ENCODE peak calls at places on chromosomes 1 and 21, in ten cellular contexts. F is T-helper 2 cell treated with Interferon-gamma antibody and Interleukin-4, amounts not matched to agents 5 μg/mL and 100 μg/mL, for 36 hours; K is left kidney; L is NCI-H510A treated with DMSO at 0.1 percent for 48 hours; M is stimulated activated effector memory CD8-positive, alpha-beta T cell treated with anti-CD3 and anti-CD28 coated beads, Interleukin-12 subunit alpha, Interleukin-12 subunit beta, amount 100 ng/mL, for 72 hours; D is progenitor cell of endocrine pancreas; R is memory B cell; P is stimulated activated CD8-positive, alpha-beta memory T cell treated with anti-CD3 and anti-CD28 coated beads, Interleukin-7, amount 100 ng/mL, for 1 hour; Z is CD8-positive, alpha-beta memory T cell; S is body of pancreas. V is an unnamed sample.

GRCh38 chr1:33094971-33095604 is 14.1 kb downstream of the AZIN2 start:
- DNase-seq in Z (no peak), D (peak), L (peak), F (no peak), S (peak), P (no peak), K (peak), M (no peak), R (peak), V (peak)

GRCh38 chr21:37711294-37711844 is 204.9 kb downstream of the KCNJ6 start:
- DNase-seq in F (no peak), Z (no peak), D (no peak), S (no peak), R (no peak), P (no peak), L (no peak), K (peak), M (no peak), V (no peak)

GRCh38 chr1:100045206-100045605 is 75.4 kb downstream of the SLC35A3 start:
- DNase-seq in D (no peak), M (no peak), Z (no peak), R (no peak), P (no peak), L (no peak), K (no peak), S (no peak), F (no peak), V (no peak)

GRCh38 chr1:152160553-152160952 is 1.5 kb upstream of the RPTN start:
- DNase-seq in Z (no peak), F (no peak), S (no peak), L (no peak), K (no peak), D (no peak), M (no peak), R (no peak), P (no peak), V (no peak)

GRCh38 chr1:207828485-207829158 is 76.8 kb downstream of the CD46 start:
- DNase-seq in F (peak), D (no peak), Z (peak), K (peak), M (peak), L (peak), P (no peak), R (no peak), S (peak), V (peak)

GRCh38 chr1:51661081-51661518 is 44.2 kb downstream of the OSBPL9 start:
- DNase-seq in P (no peak), L (no peak), S (no peak), D (no peak), K (peak), F (no peak), Z (no peak), R (no peak), M (no peak), V (no peak)

GRCh38 chr1:100423832-100424337 is 71.6 kb downstream of the CDC14A start:
- DNase-seq in P (no peak), K (no peak), F (no peak), L (no peak), D (no peak), M (no peak), Z (no peak), S (no peak), R (peak), V (peak)

GRCh38 chr1:230382060-230382491 is 44.1 kb downstream of the PGBD5 start:
- DNase-seq in F (no peak), R (no peak), D (no peak), S (peak), K (peak), M (no peak), L (no peak), P (no peak), Z (no peak), V (peak)

GRCh38 chr1:23620605-23621004 is 61.3 kb upstream of the ID3 start:
- DNase-seq in L (no peak), D (no peak), K (no peak), M (no peak), F (no peak), S (no peak), P (no peak), Z (no peak), R (no peak), V (no peak)

GRCh38 chr1:164440222-164440621 is 118.8 kb upstream of the PBX1 start:
- DNase-seq in L (no peak), D (no peak), S (peak), Z (no peak), R (no peak), P (no peak), F (no peak), K (peak), M (no peak), V (peak)

GRCh38 chr1:18951818-18952391 is 4.6 kb downstream of the IFFO2 start:
- DNase-seq in K (no peak), F (peak), M (peak), R (peak), D (no peak), L (no peak), P (peak), S (no peak), Z (peak), V (no peak)

GRCh38 chr1:94778808-94779207 is 41.3 kb upstream of the SLC44A3 start:
- DNase-seq in F (no peak), S (no peak), D (no peak), R (no peak), M (no peak), K (no peak), P (no peak), Z (no peak), L (no peak), V (no peak)

GRCh38 chr1:151492120-151492519 is 19.1 kb upstream of the CGN start:
- DNase-seq in S (no peak), L (no peak), K (no peak), M (no peak), D (no peak), R (no peak), P (no peak), F (no peak), Z (no peak), V (peak)

GRCh38 chr1:199725002-199725401 is 302.5 kb upstream of the NR5A2 start:
- DNase-seq in P (no peak), K (no peak), M (no peak), R (no peak), D (no peak), Z (no peak), F (no peak), S (no peak), L (no peak), V (no peak)

GRCh38 chr1:10033359-10033845 is 644 bp downstream of the UBE4B start:
- DNase-seq in R (no peak), D (peak), F (peak), M (peak), Z (no peak), K (peak), L (peak), S (peak), P (no peak), V (peak)

GRCh38 chr1:109399326-109399957 is 1.7 kb upstream of the SORT1 start:
- DNase-seq in P (no peak), Z (peak), R (peak), S (no peak), M (no peak), F (no peak), L (peak), K (peak), D (no peak), V (peak)

GRCh38 chr21:37060296-37060695 is 12.6 kb downstream of the PIGP start:
- DNase-seq in D (no peak), K (peak), F (peak), R (no peak), L (peak), M (no peak), S (peak), Z (no peak), P (no peak), V (peak)

GRCh38 chr1:99648107-99648506 is 2.2 kb downstream of the PALMD start:
- DNase-seq in L (no peak), F (no peak), P (no peak), Z (no peak), K (peak), R (no peak), S (peak), M (no peak), D (no peak), V (peak)

GRCh38 chr1:155329980-155330598 is 9.4 kb downstream of the RUSC1 start:
- DNase-seq in S (no peak), R (no peak), P (no peak), K (no peak), D (no peak), Z (no peak), M (no peak), F (no peak), L (peak), V (no peak)

GRCh38 chr21:44917446-44918106 is 3.1 kb downstream of the ITGB2 start:
- DNase-seq in L (no peak), P (no peak), K (no peak), M (no peak), F (no peak), D (no peak), Z (no peak), S (no peak), R (no peak), V (no peak)

GRCh38 chr1:218259800-218260199 is 25.3 kb upstream of the RRP15 start:
- DNase-seq in M (no peak), F (no peak), S (peak), D (no peak), P (no peak), K (no peak), Z (no peak), L (no peak), R (no peak), V (peak)

GRCh38 chr1:209839875-209840491 is 12.2 kb downstream of the UTP25 start:
- DNase-seq in K (peak), P (no peak), Z (no peak), S (no peak), F (peak), L (no peak), M (no peak), D (no peak), R (no peak), V (peak)

GRCh38 chr1:165525708-165526107 is 18.1 kb upstream of the LRRC52 start:
- DNase-seq in R (no peak), D (no peak), Z (no peak), P (no peak), F (no peak), M (no peak), L (peak), S (no peak), K (no peak), V (no peak)

GRCh38 chr21:35674895-35675470 is 385.3 kb downstream of the SETD4 start:
- DNase-seq in K (no peak), P (no peak), D (no peak), F (no peak), L (no peak), M (no peak), S (peak), R (no peak), Z (no peak), V (no peak)

GRCh38 chr1:204651843-204652421 is 33.6 kb downstream of the LRRN2 start:
- DNase-seq in S (no peak), R (no peak), Z (no peak), M (no peak), K (peak), F (no peak), L (peak), P (no peak), D (no peak), V (peak)

GRCh38 chr21:43816611-43817071 is 27.3 kb downstream of the RRP1 start:
- DNase-seq in S (no peak), D (no peak), M (no peak), K (no peak), R (no peak), Z (no peak), F (no peak), L (no peak), P (no peak), V (no peak)

GRCh38 chr21:39854572-39854971 is 12.7 kb upstream of the PCP4 start:
- DNase-seq in F (no peak), S (no peak), R (no peak), D (no peak), L (no peak), K (no peak), Z (no peak), P (no peak), M (no peak), V (no peak)

GRCh38 chr1:25435315-25436103 is 4.8 kb downstream of the MACO1 start:
- DNase-seq in P (no peak), Z (no peak), S (no peak), M (no peak), K (no peak), R (no peak), F (no peak), L (no peak), D (no peak), V (no peak)

GRCh38 chr1:226751214-226751613 is 12.1 kb upstream of the ITPKB start:
- DNase-seq in S (no peak), P (no peak), M (no peak), R (no peak), Z (no peak), D (no peak), L (no peak), F (no peak), K (no peak), V (no peak)

GRCh38 chr1:236480758-236481436 is 42.9 kb upstream of the LGALS8 start:
- DNase-seq in F (no peak), D (no peak), L (peak), P (no peak), S (peak), Z (no peak), M (no peak), K (peak), R (no peak), V (no peak)

GRCh38 chr1:199688774-199689173 is 338.7 kb upstream of the NR5A2 start:
- DNase-seq in R (no peak), P (no peak), D (no peak), L (no peak), Z (no peak), S (no peak), F (no peak), K (no peak), M (no peak), V (no peak)

GRCh38 chr1:113918243-113918642 is 10.9 kb upstream of the HIPK1 start:
- DNase-seq in K (no peak), M (no peak), F (no peak), Z (no peak), P (no peak), R (no peak), D (no peak), S (no peak), L (no peak), V (no peak)

V was measured in mesendoderm.